ENCODE peak calls at places on chromosomes 3 and 15, in ten cellular contexts. One of them, this sample, is unnamed.

GRCh38 chr3:184981071-184981470 is 169.1 kb downstream of the VPS8 start:
- DNase-seq in thyroid gland: no peak
- DNase-seq in left lung: no peak
- DNase-seq in hepatocyte: peak; percentile 46
- DNase-seq in body of pancreas: peak; percentile 15
- DNase-seq in stomach: no peak
- DNase-seq in fibroblast of lung: no peak
- DNase-seq in heart right ventricle: no peak
- DNase-seq in cardiac muscle cell: no peak
- DNase-seq in transverse colon: peak; percentile 51
- DNase-seq in this sample: no peak

GRCh38 chr3:127751163-127751621 is 71.1 kb downstream of the MGLL start:
- DNase-seq in thyroid gland: no peak
- DNase-seq in stomach: peak; percentile 56
- DNase-seq in body of pancreas: no peak
- DNase-seq in heart right ventricle: no peak
- DNase-seq in fibroblast of lung: no peak
- DNase-seq in hepatocyte: no peak
- DNase-seq in cardiac muscle cell: no peak
- DNase-seq in left lung: no peak
- DNase-seq in transverse colon: no peak
- DNase-seq in this sample: no peak

GRCh38 chr15:94709319-94709718 is 478.0 kb downstream of the MCTP2 start:
- DNase-seq in hepatocyte: no peak
- DNase-seq in cardiac muscle cell: no peak
- DNase-seq in heart right ventricle: no peak
- DNase-seq in left lung: no peak
- DNase-seq in stomach: no peak
- DNase-seq in body of pancreas: no peak
- DNase-seq in thyroid gland: no peak
- DNase-seq in transverse colon: no peak
- DNase-seq in fibroblast of lung: no peak
- DNase-seq in this sample: no peak

GRCh38 chr3:113200946-113201345 is 10.4 kb upstream of the BOC start:
- DNase-seq in heart right ventricle: no peak
- DNase-seq in left lung: no peak
- DNase-seq in body of pancreas: no peak
- DNase-seq in hepatocyte: no peak
- DNase-seq in thyroid gland: no peak
- DNase-seq in cardiac muscle cell: no peak
- DNase-seq in stomach: no peak
- DNase-seq in transverse colon: no peak
- DNase-seq in fibroblast of lung: no peak
- DNase-seq in this sample: no peak

GRCh38 chr3:99711361-99711760 is 73.0 kb downstream of the COL8A1 start:
- DNase-seq in cardiac muscle cell: no peak
- DNase-seq in transverse colon: no peak
- DNase-seq in fibroblast of lung: peak; percentile 66
- DNase-seq in stomach: no peak
- DNase-seq in hepatocyte: no peak
- DNase-seq in thyroid gland: no peak
- DNase-seq in body of pancreas: no peak
- DNase-seq in left lung: no peak
- DNase-seq in heart right ventricle: no peak
- DNase-seq in this sample: no peak

GRCh38 chr3:187916072-187916471 is 170.8 kb upstream of the BCL6 start:
- DNase-seq in left lung: no peak
- DNase-seq in transverse colon: no peak
- DNase-seq in heart right ventricle: no peak
- DNase-seq in body of pancreas: no peak
- DNase-seq in hepatocyte: no peak
- DNase-seq in thyroid gland: no peak
- DNase-seq in stomach: no peak
- DNase-seq in fibroblast of lung: no peak
- DNase-seq in cardiac muscle cell: no peak
- DNase-seq in this sample: no peak

GRCh38 chr3:52333869-52334557 is 17.9 kb downstream of the DNAH1 start:
- DNase-seq in hepatocyte: peak; percentile 24
- DNase-seq in left lung: no peak
- DNase-seq in body of pancreas: no peak
- DNase-seq in heart right ventricle: no peak
- DNase-seq in stomach: no peak
- DNase-seq in transverse colon: no peak
- DNase-seq in cardiac muscle cell: no peak
- DNase-seq in fibroblast of lung: no peak
- DNase-seq in thyroid gland: no peak
- DNase-seq in this sample: no peak

GRCh38 chr3:129352045-129352444 is 73.4 kb downstream of the HMCES start:
- DNase-seq in stomach: no peak
- DNase-seq in transverse colon: no peak
- DNase-seq in fibroblast of lung: no peak
- DNase-seq in thyroid gland: no peak
- DNase-seq in cardiac muscle cell: no peak
- DNase-seq in body of pancreas: no peak
- DNase-seq in hepatocyte: no peak
- DNase-seq in left lung: no peak
- DNase-seq in heart right ventricle: no peak
- DNase-seq in this sample: no peak

GRCh38 chr3:38121832-38122461 is 15.0 kb downstream of the ACAA1 start:
- DNase-seq in fibroblast of lung: no peak
- DNase-seq in left lung: no peak
- DNase-seq in body of pancreas: peak; percentile 7
- DNase-seq in hepatocyte: no peak
- DNase-seq in cardiac muscle cell: no peak
- DNase-seq in transverse colon: no peak
- DNase-seq in thyroid gland: no peak
- DNase-seq in stomach: peak; percentile 22
- DNase-seq in heart right ventricle: no peak
- DNase-seq in this sample: no peak

GRCh38 chr3:54822206-54822605 is 105.7 kb downstream of the LRTM1 start:
- DNase-seq in heart right ventricle: peak; percentile 21
- DNase-seq in transverse colon: peak; percentile 25
- DNase-seq in fibroblast of lung: peak; percentile 72
- DNase-seq in left lung: no peak
- DNase-seq in thyroid gland: peak; percentile 65
- DNase-seq in stomach: no peak
- DNase-seq in hepatocyte: peak; percentile 35
- DNase-seq in cardiac muscle cell: peak; percentile 48
- DNase-seq in body of pancreas: no peak
- DNase-seq in this sample: peak; percentile 53

GRCh38 chr3:159721324-159721723 is 267.3 kb upstream of the IL12A start:
- DNase-seq in heart right ventricle: no peak
- DNase-seq in transverse colon: no peak
- DNase-seq in hepatocyte: no peak
- DNase-seq in stomach: no peak
- DNase-seq in left lung: no peak
- DNase-seq in cardiac muscle cell: no peak
- DNase-seq in thyroid gland: no peak
- DNase-seq in body of pancreas: no peak
- DNase-seq in fibroblast of lung: peak; percentile 10
- DNase-seq in this sample: no peak

GRCh38 chr3:159727506-159727905 is 261.1 kb upstream of the IL12A start:
- DNase-seq in body of pancreas: no peak
- DNase-seq in fibroblast of lung: no peak
- DNase-seq in left lung: no peak
- DNase-seq in stomach: no peak
- DNase-seq in thyroid gland: no peak
- DNase-seq in transverse colon: no peak
- DNase-seq in hepatocyte: no peak
- DNase-seq in heart right ventricle: no peak
- DNase-seq in cardiac muscle cell: peak; percentile 12
- DNase-seq in this sample: no peak

GRCh38 chr3:159726231-159726964 is 262.2 kb upstream of the IL12A start:
- DNase-seq in transverse colon: no peak
- DNase-seq in heart right ventricle: no peak
- DNase-seq in stomach: no peak
- DNase-seq in body of pancreas: no peak
- DNase-seq in hepatocyte: no peak
- DNase-seq in cardiac muscle cell: no peak
- DNase-seq in thyroid gland: no peak
- DNase-seq in left lung: no peak
- DNase-seq in fibroblast of lung: peak; percentile 83
- DNase-seq in this sample: no peak

DNA sequence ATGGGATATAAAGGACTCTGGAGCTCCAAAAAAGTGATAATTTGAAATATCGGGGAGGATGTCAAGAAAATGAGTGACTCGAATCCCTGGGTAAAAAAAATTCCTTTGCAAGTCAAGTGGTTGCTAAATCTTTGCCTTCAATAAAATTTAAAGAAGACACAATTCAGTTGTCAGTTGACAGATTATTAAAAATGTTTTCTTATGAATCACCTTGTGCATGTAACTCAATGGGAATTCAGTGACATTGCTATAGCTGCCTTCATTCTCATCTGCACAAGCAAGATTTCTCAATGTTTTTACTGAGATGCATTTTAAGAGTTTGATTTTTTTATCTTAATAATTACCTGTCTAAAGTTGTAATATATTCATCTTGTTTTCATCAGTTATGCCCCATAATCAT is 264.0 kb upstream of the IL12A start:
- DNase-seq in stomach: no peak
- DNase-seq in fibroblast of lung: peak; percentile 45
- DNase-seq in hepatocyte: no peak
- DNase-seq in transverse colon: no peak
- DNase-seq in cardiac muscle cell: no peak
- DNase-seq in left lung: no peak
- DNase-seq in heart right ventricle: no peak
- DNase-seq in thyroid gland: no peak
- DNase-seq in body of pancreas: no peak
- DNase-seq in this sample: no peak
- H3K4me1 ChIP-seq in stomach: no peaks in the 10 kb centered on the region
- H3K4me1 ChIP-seq in fibroblast of lung: no peaks in the 10 kb centered on the region
- H3K4me1 ChIP-seq in hepatocyte: no peaks in the 10 kb centered on the region
- H3K4me1 ChIP-seq in transverse colon: no peaks in the 10 kb centered on the region
- H3K4me1 ChIP-seq in cardiac muscle cell: no peaks in the 10 kb centered on the region
- H3K4me1 ChIP-seq in left lung: no peaks in the 10 kb centered on the region
- H3K4me1 ChIP-seq in heart right ventricle: no peaks in the 10 kb centered on the region
- H3K4me1 ChIP-seq in thyroid gland: no peaks in the 10 kb centered on the region
- H3K4me1 ChIP-seq in body of pancreas: no peaks in the 10 kb centered on the region
- H3K4me1 ChIP-seq in this sample: no peaks in the 10 kb centered on the region

DNA sequence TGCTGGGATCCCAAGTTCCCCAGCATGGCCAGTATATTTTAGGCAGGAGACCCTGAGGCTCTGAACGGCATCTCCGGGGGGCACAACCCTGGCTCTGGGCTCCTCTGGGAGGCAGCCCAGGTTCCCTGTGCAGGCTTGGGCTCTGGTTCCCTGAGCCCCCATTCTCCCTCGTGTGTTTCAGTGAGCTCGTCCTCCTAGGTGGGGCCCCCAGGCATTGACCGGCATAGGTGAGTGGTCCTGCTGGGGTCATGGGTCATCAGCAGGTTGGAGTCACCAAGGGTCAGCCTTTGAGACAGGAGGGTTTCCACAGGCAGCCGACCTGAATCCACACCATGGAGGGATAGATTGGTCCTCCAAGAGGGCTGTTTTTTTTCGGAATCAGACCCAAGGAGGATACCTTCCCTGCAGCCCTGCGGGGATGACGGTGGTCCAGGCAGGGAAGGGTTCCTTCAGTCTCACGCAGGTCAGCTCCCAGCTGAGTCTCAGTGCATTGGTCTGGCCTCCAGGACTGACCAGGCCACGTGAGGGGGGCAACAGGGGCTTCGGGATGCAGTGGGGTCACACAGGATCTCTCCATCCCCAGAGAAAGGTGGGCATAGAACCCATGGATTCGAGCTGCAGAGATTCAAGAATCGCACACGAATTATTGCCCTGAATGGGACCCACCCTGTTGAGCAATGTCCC is 226.0 kb downstream of the SNRPN start:
- DNase-seq in heart right ventricle: no peak
- DNase-seq in stomach: peak; percentile 17
- DNase-seq in transverse colon: peak; percentile 1
- DNase-seq in left lung: no peak
- DNase-seq in cardiac muscle cell: no peak
- DNase-seq in fibroblast of lung: no peak
- DNase-seq in body of pancreas: no peak
- DNase-seq in hepatocyte: no peak
- DNase-seq in thyroid gland: no peak
- DNase-seq in this sample: no peak
- H3K9me3 ChIP-seq in heart right ventricle: peaks cover 13% of the 10 kb centered on the region
- H3K9me3 ChIP-seq in stomach: peaks cover 100% of the 10 kb centered on the region
- H3K9me3 ChIP-seq in transverse colon: no peaks in the 10 kb centered on the region
- H3K9me3 ChIP-seq in left lung: no peaks in the 10 kb centered on the region
- H3K9me3 ChIP-seq in cardiac muscle cell: no peaks in the 10 kb centered on the region
- H3K9me3 ChIP-seq in fibroblast of lung: no peaks in the 10 kb centered on the region
- H3K9me3 ChIP-seq in body of pancreas: no peaks in the 10 kb centered on the region
- H3K9me3 ChIP-seq in hepatocyte: no peaks in the 10 kb centered on the region
- H3K9me3 ChIP-seq in thyroid gland: no peaks in the 10 kb centered on the region
- H3K9me3 ChIP-seq in this sample: peaks cover 41% of the 10 kb centered on the region

GRCh38 chr3:111765136-111765535 is 93.9 kb upstream of the PHLDB2 start:
- DNase-seq in hepatocyte: no peak
- DNase-seq in fibroblast of lung: no peak
- DNase-seq in left lung: no peak
- DNase-seq in transverse colon: no peak
- DNase-seq in heart right ventricle: no peak
- DNase-seq in thyroid gland: no peak
- DNase-seq in body of pancreas: no peak
- DNase-seq in cardiac muscle cell: no peak
- DNase-seq in stomach: no peak
- DNase-seq in this sample: no peak

GRCh38 chr3:111768076-111768475 is 91.0 kb upstream of the PHLDB2 start:
- DNase-seq in left lung: no peak
- DNase-seq in fibroblast of lung: no peak
- DNase-seq in hepatocyte: no peak
- DNase-seq in transverse colon: no peak
- DNase-seq in stomach: no peak
- DNase-seq in body of pancreas: no peak
- DNase-seq in cardiac muscle cell: no peak
- DNase-seq in heart right ventricle: no peak
- DNase-seq in thyroid gland: no peak
- DNase-seq in this sample: no peak

GRCh38 chr3:111769965-111770364 is 89.1 kb upstream of the PHLDB2 start:
- DNase-seq in body of pancreas: no peak
- DNase-seq in transverse colon: no peak
- DNase-seq in fibroblast of lung: no peak
- DNase-seq in thyroid gland: no peak
- DNase-seq in heart right ventricle: no peak
- DNase-seq in stomach: no peak
- DNase-seq in left lung: no peak
- DNase-seq in cardiac muscle cell: no peak
- DNase-seq in hepatocyte: no peak
- DNase-seq in this sample: no peak

GRCh38 chr3:111768571-111769100 is 90.4 kb upstream of the PHLDB2 start:
- DNase-seq in fibroblast of lung: peak; percentile 100
- DNase-seq in hepatocyte: peak; percentile 24
- DNase-seq in left lung: no peak
- DNase-seq in body of pancreas: no peak
- DNase-seq in heart right ventricle: no peak
- DNase-seq in transverse colon: no peak
- DNase-seq in thyroid gland: no peak
- DNase-seq in stomach: peak; percentile 34
- DNase-seq in cardiac muscle cell: peak; percentile 94
- DNase-seq in this sample: peak; percentile 41

GRCh38 chr3:111769110-111769509 is 90.0 kb upstream of the PHLDB2 start:
- DNase-seq in fibroblast of lung: no peak
- DNase-seq in cardiac muscle cell: no peak
- DNase-seq in thyroid gland: no peak
- DNase-seq in hepatocyte: no peak
- DNase-seq in transverse colon: no peak
- DNase-seq in body of pancreas: no peak
- DNase-seq in stomach: no peak
- DNase-seq in heart right ventricle: no peak
- DNase-seq in left lung: no peak
- DNase-seq in this sample: no peak
- TF ChIP-seq CTCF in fibroblast of lung: no peak
- TF ChIP-seq CTCF in cardiac muscle cell: no peak
- TF ChIP-seq CTCF in thyroid gland: no peak
- TF ChIP-seq CTCF in hepatocyte: no peak
- TF ChIP-seq CTCF in transverse colon: no peak
- TF ChIP-seq CTCF in body of pancreas: no peak
- TF ChIP-seq CTCF in stomach: no peak
- TF ChIP-seq CTCF in heart right ventricle: no peak
- TF ChIP-seq CTCF in left lung: no peak
- TF ChIP-seq CTCF in this sample: no peak

GRCh38 chr3:30607032-30607833 is 832 bp downstream of the TGFBR2 start:
- DNase-seq in stomach: peak; percentile 77
- DNase-seq in fibroblast of lung: peak; percentile 58
- DNase-seq in left lung: peak; percentile 83
- DNase-seq in transverse colon: peak; percentile 81
- DNase-seq in heart right ventricle: peak; percentile 83
- DNase-seq in hepatocyte: peak; percentile 75
- DNase-seq in thyroid gland: peak; percentile 79
- DNase-seq in cardiac muscle cell: peak; percentile 69
- DNase-seq in body of pancreas: peak; percentile 70
- DNase-seq in this sample: peak; percentile 61
- H3K4me1 ChIP-seq in stomach: peaks cover 25% of the 10 kb centered on the region
- H3K4me1 ChIP-seq in fibroblast of lung: peaks cover 6% of the 10 kb centered on the region
- H3K4me1 ChIP-seq in left lung: peaks cover 31% of the 10 kb centered on the region
- H3K4me1 ChIP-seq in transverse colon: peaks cover 45% of the 10 kb centered on the region
- H3K4me1 ChIP-seq in heart right ventricle: peaks cover 51% of the 10 kb centered on the region
- H3K4me1 ChIP-seq in hepatocyte: peaks cover 19% of the 10 kb centered on the region
- H3K4me1 ChIP-seq in thyroid gland: peaks cover 9% of the 10 kb centered on the region
- H3K4me1 ChIP-seq in cardiac muscle cell: no peaks in the 10 kb centered on the region
- H3K4me1 ChIP-seq in body of pancreas: peaks cover 50% of the 10 kb centered on the region
- H3K4me1 ChIP-seq in this sample: peaks cover 39% of the 10 kb centered on the region